ENCODE peak calls at places on chromosomes 4 and X, in seven cellular contexts. D, W, N, F, X, B and O are unnamed samples. For H3K36me3 and H3K27me3, the result is how much of the 10 kb centered on the place peaks cover.

GRCh38 chrX:38318606-38319005 is 8.7 kb downstream of the RPGR start:
- DNase-seq in B (no peak), F (no peak), N (no peak), W (no peak), X (no peak), D (no peak), O (no peak)

GRCh38 chrX:120486786-120487185 is 17.7 kb upstream of the LAMP2 start:
- DNase-seq in F (no peak), X (no peak), D (no peak), B (no peak), N (no peak), W (no peak), O (no peak)

GRCh38 chr4:102501635-102502382 is 650 bp downstream of the NFKB1 start:
- DNase-seq in B (peak), W (peak), X (no peak), F (peak), N (peak), D (peak), O (peak)

GRCh38 chr4:118783887-118784286 is 52.0 kb downstream of the SEC24D start:
- DNase-seq in B (peak), X (no peak), N (peak), W (no peak), F (no peak), D (no peak), O (no peak)

GRCh38 chr4:141022221-141022760 is 111.0 kb downstream of the RNF150 start:
- DNase-seq in N (no peak), W (no peak), D (peak), X (no peak), B (no peak), F (no peak), O (no peak)

GRCh38 chr4:89111833-89112563 is 665 bp downstream of the TIGD2 start:
- DNase-seq in W (peak), F (no peak), X (peak), B (peak), N (peak), D (peak), O (peak)

GRCh38 chr4:31141141-31141811 is 421.1 kb downstream of the PCDH7 start:
- DNase-seq in B (no peak), F (no peak), D (no peak), W (no peak), N (no peak), X (no peak), O (no peak)

GRCh38 chr4:102537280-102537679 is 36.1 kb downstream of the NFKB1 start:
- DNase-seq in B (peak), W (no peak), N (no peak), D (no peak), X (peak), F (no peak), O (no peak)

GRCh38 chr4:788006-788635 is 37.8 kb downstream of the CPLX1 start:
- DNase-seq in X (no peak), N (no peak), B (no peak), F (peak), W (no peak), D (no peak), O (no peak)

GRCh38 chr4:10554694-10555093 is 97.5 kb upstream of the ZNF518B start:
- DNase-seq in F (no peak), N (peak), X (peak), W (peak), D (no peak), B (peak), O (peak)

GRCh38 chr4:154622598-154622997 is 10.1 kb upstream of the FGG start:
- DNase-seq in D (no peak), W (peak), F (no peak), B (peak), N (peak), X (no peak), O (peak)

GRCh38 chrX:46180258-46180687 is 364.9 kb downstream of the ZNF674 start:
- DNase-seq in N (peak), F (no peak), W (no peak), D (peak), X (no peak), B (peak), O (no peak)

GRCh38 chrX:38206036-38206435 is 14.6 kb downstream of the SRPX start:
- DNase-seq in W (no peak), X (no peak), N (no peak), D (no peak), B (no peak), F (no peak), O (no peak)

GRCh38 chr4:144179152-144179739 is 38.7 kb upstream of the GYPA start:
- DNase-seq in N (no peak), W (no peak), B (peak), X (no peak), D (no peak), F (no peak), O (no peak)

GRCh38 chrX:103565752-103566151 is 19.6 kb upstream of the TCEAL4 start:
- DNase-seq in F (no peak), B (peak), N (peak), W (no peak), D (peak), X (peak), O (no peak)

GRCh38 chr4:176090115-176090514 is 24.5 kb downstream of the WDR17 start:
- DNase-seq in B (no peak), X (no peak), F (no peak), W (peak), N (no peak), D (no peak), O (no peak)

GRCh38 chr4:154478547-154478946 is 13.1 kb downstream of the DCHS2 start:
- DNase-seq in F (no peak), W (no peak), B (no peak), N (no peak), D (no peak), X (no peak), O (no peak)

GRCh38 chr4:4396628-4397440 is 9.9 kb downstream of the NSG1 start:
- DNase-seq in N (no peak), B (no peak), D (no peak), F (no peak), W (no peak), X (no peak), O (no peak)

GRCh38 chrX:110055616-110056015 is 52.7 kb downstream of the TMEM164 start:
- DNase-seq in X (no peak), N (no peak), B (no peak), D (no peak), F (no peak), W (no peak), O (no peak)

GRCh38 chr4:109256847-109257246 is 45.6 kb downstream of the COL25A1 start:
- DNase-seq in W (no peak), N (no peak), B (no peak), F (no peak), D (no peak), X (no peak), O (no peak)

GRCh38 chr4:40723728-40724127 is 26.0 kb upstream of the NSUN7 start:
- DNase-seq in W (no peak), B (no peak), F (no peak), X (no peak), D (no peak), N (no peak), O (no peak)

GRCh38 chrX:84748965-84749656 is 246.9 kb upstream of the HDX start:
- DNase-seq in N (no peak), F (no peak), D (no peak), B (no peak), X (no peak), W (no peak), O (no peak)

GRCh38 chrX:101957174-101957573 is 25.3 kb upstream of the ZMAT1 start:
- DNase-seq in F (no peak), D (no peak), N (no peak), X (no peak), B (no peak), W (no peak), O (no peak)

GRCh38 chrX:111914398-111915092 is 38.6 kb downstream of the TRPC5OS start:
- DNase-seq in N (no peak), B (peak), F (no peak), W (no peak), X (no peak), D (no peak), O (no peak)

GRCh38 chrX:3518870-3519269 is 172.4 kb upstream of the MXRA5 start:
- DNase-seq in F (peak), B (peak), N (peak), D (peak), W (peak), X (no peak), O (no peak)

GRCh38 chr4:130545171-130545570 is 1449.2 kb downstream of the C4orf33 start:
- DNase-seq in N (no peak), W (no peak), D (no peak), F (no peak), B (no peak), X (no peak), O (no peak)

GRCh38 chrX:42399632-42400024 is 378.3 kb downstream of the PPP1R2C start:
- DNase-seq in W (no peak), D (no peak), N (no peak), F (no peak), B (no peak), X (no peak), O (no peak)

GRCh38 chrX:155094468-155095061 is 23.3 kb downstream of the BRCC3 start:
- DNase-seq in N (peak), W (peak), D (no peak), B (peak), X (no peak), F (no peak), O (peak)

GRCh38 chrX:138890491-138890890 is 179.0 kb upstream of the FGF13 start:
- DNase-seq in D (no peak), F (no peak), X (no peak), W (no peak), B (no peak), N (no peak), O (no peak)

GRCh38 chrX:45524296-45524695 is 323.6 kb upstream of the DIPK2B start:
- DNase-seq in D (no peak), B (peak), F (no peak), X (no peak), N (peak), W (no peak), O (no peak)

GRCh38 chr4:26345541-26345940 is 24.7 kb downstream of the RBPJ start:
- DNase-seq in N (no peak), B (no peak), D (no peak), X (no peak), F (no peak), W (no peak), O (no peak)
- H3K4me3 ChIP-seq in N (no peak), B (no peak), D (no peak), X (no peak), F (no peak), W (no peak), O (no peak)

GRCh38 chrX:47222776-47223350 is 4.4 kb downstream of the CDK16 start:
- DNase-seq in W (no peak), F (no peak), B (no peak), D (no peak), N (no peak), X (no peak), O (peak)
- H3K36me3 ChIP-seq in W (under half), F (under half), B (under half), D (under half), N (under half), X (under half), O (under half)

GRCh38 chr4:7144374-7145290 is 47.7 kb upstream of the SORCS2 start:
- DNase-seq in X (no peak), N (no peak), D (no peak), W (no peak), B (no peak), F (no peak), O (peak)
- H3K27me3 ChIP-seq in X (under half), N (under half), D (under half), W (under half), B (under half), F (under half), O (under half)

GRCh38 chr4:77002321-77002720 is 52.8 kb downstream of the SEPTIN11 start:
- DNase-seq in B (peak), N (no peak), X (no peak), D (no peak), W (no peak), F (no peak), O (no peak)

GRCh38 chr4:77002721-77003120 is 53.2 kb downstream of the SEPTIN11 start:
- DNase-seq in F (no peak), W (no peak), B (no peak), N (no peak), X (no peak), D (no peak), O (no peak)

GRCh38 chr4:76998251-76998901 is 48.8 kb downstream of the SEPTIN11 start:
- DNase-seq in N (peak), W (no peak), X (no peak), D (no peak), B (no peak), F (no peak), O (no peak)

GRCh38 chr4:77003400-77003799 is 53.8 kb downstream of the SEPTIN11 start:
- DNase-seq in D (no peak), W (no peak), N (no peak), X (no peak), F (no peak), B (no peak), O (no peak)

GRCh38 chr4:77001907-77002306 is 52.4 kb downstream of the SEPTIN11 start:
- DNase-seq in X (no peak), W (no peak), F (no peak), N (peak), B (peak), D (no peak), O (no peak)
- H3K4me3 ChIP-seq in X (no peak), W (no peak), F (no peak), N (no peak), B (no peak), D (no peak), O (no peak)

GRCh38 chrX:71454222-71454621 is 78.7 kb upstream of the OGT start:
- DNase-seq in D (no peak), F (no peak), W (no peak), N (peak), X (no peak), B (no peak), O (no peak)

GRCh38 chrX:71458866-71459265 is 74.0 kb upstream of the OGT start:
- DNase-seq in D (no peak), N (no peak), B (no peak), F (no peak), X (no peak), W (no peak), O (peak)
- H3K36me3 ChIP-seq in D (under half), N (under half), B (under half), F (under half), X (under half), W (under half), O (under half)

DNA sequence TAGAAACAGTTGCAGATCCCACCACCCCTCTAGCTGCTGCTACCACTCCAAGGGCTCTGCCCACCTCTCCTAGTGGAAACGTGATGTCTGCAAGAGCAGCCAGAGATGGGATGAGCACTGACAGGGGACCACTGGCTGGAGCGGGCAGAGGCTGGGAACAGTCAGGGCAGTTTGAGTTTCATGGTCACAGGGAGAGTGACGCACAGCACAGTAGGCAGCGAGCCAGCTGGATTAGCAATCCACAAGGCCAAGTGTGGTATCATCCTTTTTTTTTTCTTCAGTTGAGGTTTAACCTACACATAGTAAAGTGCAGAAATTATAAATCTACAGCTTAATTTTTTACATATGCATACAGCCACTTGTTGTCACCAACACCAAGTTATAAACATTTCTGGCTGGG is 6.4 kb upstream of the SCML2 start:
- DNase-seq in B (no peak), F (no peak), D (no peak), W (no peak), X (no peak), N (no peak), O (no peak)
- H3K27me3 ChIP-seq in B (under half), F (under half), D (under half), W (under half), X (under half), N (under half), O (under half)

GRCh38 chr4:70802923-70803605 is 36.6 kb downstream of the GRSF1 start:
- DNase-seq in D (no peak), F (no peak), B (peak), N (no peak), X (no peak), W (no peak), O (no peak)

GRCh38 chr4:70801265-70801809 is 38.4 kb downstream of the GRSF1 start:
- DNase-seq in D (no peak), W (no peak), F (no peak), X (no peak), B (no peak), N (no peak), O (no peak)
- H3K4me3 ChIP-seq in D (no peak), W (no peak), F (no peak), X (no peak), B (no peak), N (no peak), O (no peak)

DNA sequence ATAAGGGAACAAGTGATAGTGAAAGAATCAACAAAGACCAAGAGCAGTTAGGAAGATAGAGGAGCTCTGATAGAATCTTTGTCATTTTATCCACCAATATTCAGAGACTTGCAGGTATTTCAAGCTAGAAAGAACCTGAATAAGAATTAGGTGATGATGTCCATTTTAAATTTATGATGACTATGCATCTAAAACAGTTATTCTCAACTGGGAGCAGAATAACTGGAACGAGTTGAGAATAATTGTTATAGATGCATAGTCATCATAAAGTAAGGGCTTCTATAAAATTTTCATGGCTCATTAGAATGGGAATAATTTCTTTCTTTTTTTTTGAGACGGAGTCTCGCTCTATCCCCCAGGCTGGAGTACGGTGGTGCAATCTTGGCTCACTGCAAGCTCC is 5.8 kb downstream of the OCIAD1 start:
- DNase-seq in X (no peak), F (no peak), W (no peak), N (no peak), D (no peak), B (no peak), O (no peak)
- H3K36me3 ChIP-seq in X (under half), F (under half), W (under half), N (under half), D (under half), B (under half), O (under half)

GRCh38 chr4:34047363-34047762 is 2197.0 kb downstream of the ARAP2 start:
- DNase-seq in B (no peak), X (no peak), F (no peak), D (no peak), W (no peak), N (no peak), O (no peak)
- H3K27me3 ChIP-seq in B (under half), X (under half), F (under half), D (under half), W (under half), N (under half), O (under half)